ENCODE peak calls at places on chromosome 4, in seven cellular contexts. I, A, C, D, F, V and Q are unnamed samples.
A peak's percentile ranks its signal among the peaks of the same experiment; 100 is the strongest.

GRCh38 chr4:108533245-108533844 is 87.0 kb upstream of the RPL34 start:
- DNase-seq in I (no peak), A (no peak), C (no peak), D (no peak), F (no peak), V (no peak), Q (no peak)

GRCh38 chr4:123398803-123399637 is 2.4 kb downstream of the SPRY1 start:
- DNase-seq in I (peak; percentile 38), A (peak; percentile 79), C (peak; percentile 36), D (peak; percentile 54), F (peak; percentile 51), V (peak; percentile 71), Q (peak; percentile 55)

GRCh38 chr4:167020410-167020809 is 213.9 kb downstream of the SPOCK3 start:
- DNase-seq in I (no peak), A (peak; percentile 21), C (no peak), D (no peak), F (no peak), V (peak; percentile 27), Q (no peak)

GRCh38 chr4:168674077-168674747 is 177.4 kb downstream of the PALLD start:
- DNase-seq in I (no peak), A (no peak), C (no peak), D (no peak), F (no peak), V (no peak), Q (no peak)

GRCh38 chr4:188295899-188296298 is 156.7 kb downstream of the TRIML1 start:
- DNase-seq in I (no peak), A (no peak), C (no peak), D (no peak), F (no peak), V (peak; percentile 41), Q (no peak)

GRCh38 chr4:6991771-6992557 is 51.2 kb upstream of the TADA2B start:
- DNase-seq in I (no peak), A (no peak), C (no peak), D (no peak), F (no peak), V (peak; percentile 94), Q (peak; percentile 38)

GRCh38 chr4:184647391-184648101 is 1.7 kb downstream of the CASP3 start:
- DNase-seq in I (no peak), A (no peak), C (no peak), D (no peak), F (no peak), V (peak; percentile 16), Q (no peak)

GRCh38 chr4:161320377-161320776 is 843.4 kb downstream of the FSTL5 start:
- DNase-seq in I (no peak), A (peak; percentile 54), C (no peak), D (no peak), F (peak; percentile 17), V (peak; percentile 54), Q (no peak)

GRCh38 chr4:87108142-87108546 is 112.3 kb downstream of the KLHL8 start:
- DNase-seq in I (no peak), A (no peak), C (no peak), D (peak; percentile 49), F (no peak), V (peak; percentile 72), Q (no peak)

GRCh38 chr4:7375427-7375826 is 59.3 kb downstream of the PSAPL1 start:
- DNase-seq in I (no peak), A (no peak), C (no peak), D (no peak), F (no peak), V (no peak), Q (no peak)

GRCh38 chr4:140152015-140152703 is 1.8 kb downstream of the MAML3 start:
- DNase-seq in I (peak; percentile 77), A (peak; percentile 76), C (peak; percentile 27), D (peak; percentile 71), F (peak; percentile 93), V (no peak), Q (peak; percentile 86)

GRCh38 chr4:145840162-145840768 is 98.4 kb downstream of the ZNF827 start:
- DNase-seq in I (no peak), A (no peak), C (no peak), D (no peak), F (peak; percentile 15), V (peak; percentile 57), Q (no peak)

GRCh38 chr4:185128272-185129119 is 14.6 kb upstream of the SLC25A4 start:
- DNase-seq in I (no peak), A (peak; percentile 69), C (no peak), D (peak; percentile 35), F (peak; percentile 9), V (no peak), Q (peak; percentile 64)

GRCh38 chr4:163991268-163991667 is 496.8 kb downstream of the TMA16 start:
- DNase-seq in I (no peak), A (no peak), C (no peak), D (no peak), F (no peak), V (peak; percentile 36), Q (no peak)

GRCh38 chr4:66766557-66766956 is 778.7 kb downstream of the CENPC start:
- DNase-seq in I (no peak), A (peak; percentile 27), C (no peak), D (no peak), F (no peak), V (no peak), Q (no peak)

GRCh38 chr4:111512081-111512774 is 633.0 kb upstream of the FAM241A start:
- DNase-seq in I (no peak), A (no peak), C (no peak), D (no peak), F (no peak), V (peak; percentile 74), Q (no peak)

GRCh38 chr4:166941629-166942028 is 292.7 kb downstream of the SPOCK3 start:
- DNase-seq in I (no peak), A (no peak), C (no peak), D (no peak), F (no peak), V (peak; percentile 79), Q (no peak)

GRCh38 chr4:87559090-87559837 is 30.1 kb upstream of the SPARCL1 start:
- DNase-seq in I (peak; percentile 66), A (peak; percentile 51), C (no peak), D (no peak), F (peak; percentile 92), V (no peak), Q (no peak)

GRCh38 chr4:96739101-96739500 is 899.2 kb downstream of the PDHA2 start:
- DNase-seq in I (no peak), A (no peak), C (no peak), D (no peak), F (no peak), V (no peak), Q (no peak)

GRCh38 chr4:40737882-40738281 is 11.9 kb upstream of the NSUN7 start:
- DNase-seq in I (no peak), A (peak; percentile 5), C (no peak), D (no peak), F (no peak), V (no peak), Q (no peak)

GRCh38 chr4:79528241-79528706 is 120.2 kb upstream of the GK2 start:
- DNase-seq in I (no peak), A (no peak), C (no peak), D (no peak), F (no peak), V (peak; percentile 46), Q (no peak)

GRCh38 chr4:137421796-137422195 is 110.5 kb downstream of the PCDH18 start:
- DNase-seq in I (no peak), A (no peak), C (no peak), D (no peak), F (no peak), V (no peak), Q (no peak)

GRCh38 chr4:184267673-184268573 is 50.2 kb upstream of the ENPP6 start:
- DNase-seq in I (peak; percentile 81), A (no peak), C (no peak), D (peak; percentile 57), F (no peak), V (peak; percentile 70), Q (no peak)

GRCh38 chr4:77232653-77233052 is 75.6 kb downstream of the CCNG2 start:
- DNase-seq in I (no peak), A (no peak), C (no peak), D (no peak), F (no peak), V (peak; percentile 51), Q (no peak)

GRCh38 chr4:176001171-176002006 is 64.3 kb upstream of the WDR17 start:
- DNase-seq in I (no peak), A (peak; percentile 81), C (no peak), D (peak; percentile 15), F (peak; percentile 14), V (peak; percentile 30), Q (peak; percentile 43)

GRCh38 chr4:56907489-56908205 is at the start of gene REST:
- DNase-seq in I (peak; percentile 78), A (peak; percentile 96), C (peak; percentile 62), D (peak; percentile 73), F (peak; percentile 41), V (peak; percentile 63), Q (peak; percentile 89)

GRCh38 chr4:105343523-105343931 is 130.3 kb downstream of the PPA2 start:
- DNase-seq in I (no peak), A (no peak), C (no peak), D (no peak), F (no peak), V (no peak), Q (no peak)